ENCODE peak calls at places on chromosome 20, in seven cellular contexts. One of them, this sample, is unnamed.

GRCh38 chr20:24066075-24066700 is 77.6 kb upstream of the GGTLC1 start:
- DNase-seq in fibroblast of villous mesenchyme: no peak
- DNase-seq in ovary: no peak
- DNase-seq in RWPE1: no peak
- DNase-seq in nephron progenitor cell: no peak
- DNase-seq in choroid plexus epithelial cell: no peak
- DNase-seq in CD4-positive, alpha-beta T cell: peak
- DNase-seq in this sample: no peak

GRCh38 chr20:25863536-25864325 is 167.1 kb upstream of the ZNF337 start:
- DNase-seq in nephron progenitor cell: no peak
- DNase-seq in ovary: no peak
- DNase-seq in CD4-positive, alpha-beta T cell: no peak
- DNase-seq in choroid plexus epithelial cell: peak
- DNase-seq in RWPE1: no peak
- DNase-seq in fibroblast of villous mesenchyme: peak
- DNase-seq in this sample: no peak

GRCh38 chr20:35305682-35306556 is 13.7 kb upstream of the FAM83C start:
- DNase-seq in CD4-positive, alpha-beta T cell: no peak
- DNase-seq in fibroblast of villous mesenchyme: peak
- DNase-seq in choroid plexus epithelial cell: peak
- DNase-seq in RWPE1: peak
- DNase-seq in ovary: no peak
- DNase-seq in nephron progenitor cell: no peak
- DNase-seq in this sample: peak

GRCh38 chr20:34220581-34220980 is 20.6 kb upstream of the ASIP start:
- DNase-seq in fibroblast of villous mesenchyme: peak
- DNase-seq in CD4-positive, alpha-beta T cell: no peak
- DNase-seq in RWPE1: peak
- DNase-seq in choroid plexus epithelial cell: peak
- DNase-seq in nephron progenitor cell: no peak
- DNase-seq in ovary: no peak
- DNase-seq in this sample: no peak

GRCh38 chr20:11111191-11111590 is 437.4 kb upstream of the JAG1 start:
- DNase-seq in choroid plexus epithelial cell: no peak
- DNase-seq in CD4-positive, alpha-beta T cell: no peak
- DNase-seq in fibroblast of villous mesenchyme: no peak
- DNase-seq in nephron progenitor cell: no peak
- DNase-seq in RWPE1: no peak
- DNase-seq in ovary: no peak
- DNase-seq in this sample: no peak

GRCh38 chr20:62208805-62209755 is 11.0 kb downstream of the HRH3 start:
- DNase-seq in fibroblast of villous mesenchyme: no peak
- DNase-seq in RWPE1: peak
- DNase-seq in nephron progenitor cell: peak
- DNase-seq in CD4-positive, alpha-beta T cell: no peak
- DNase-seq in choroid plexus epithelial cell: no peak
- DNase-seq in ovary: no peak
- DNase-seq in this sample: no peak

GRCh38 chr20:25461766-25462165 is 54.3 kb downstream of the GINS1 start:
- DNase-seq in choroid plexus epithelial cell: no peak
- DNase-seq in fibroblast of villous mesenchyme: no peak
- DNase-seq in ovary: no peak
- DNase-seq in CD4-positive, alpha-beta T cell: no peak
- DNase-seq in RWPE1: no peak
- DNase-seq in nephron progenitor cell: no peak
- DNase-seq in this sample: no peak

GRCh38 chr20:5996765-5997164 is 46.3 kb downstream of the MCM8 start:
- DNase-seq in nephron progenitor cell: no peak
- DNase-seq in fibroblast of villous mesenchyme: peak
- DNase-seq in CD4-positive, alpha-beta T cell: peak
- DNase-seq in ovary: no peak
- DNase-seq in RWPE1: no peak
- DNase-seq in choroid plexus epithelial cell: no peak
- DNase-seq in this sample: no peak

GRCh38 chr20:61352381-61353260 is 100.6 kb downstream of the CDH4 start:
- DNase-seq in fibroblast of villous mesenchyme: no peak
- DNase-seq in RWPE1: no peak
- DNase-seq in nephron progenitor cell: no peak
- DNase-seq in ovary: no peak
- DNase-seq in choroid plexus epithelial cell: no peak
- DNase-seq in CD4-positive, alpha-beta T cell: no peak
- DNase-seq in this sample: no peak

GRCh38 chr20:16062661-16063591 is 510.3 kb downstream of the KIF16B start:
- DNase-seq in choroid plexus epithelial cell: no peak
- DNase-seq in RWPE1: no peak
- DNase-seq in ovary: no peak
- DNase-seq in nephron progenitor cell: no peak
- DNase-seq in CD4-positive, alpha-beta T cell: no peak
- DNase-seq in fibroblast of villous mesenchyme: no peak
- DNase-seq in this sample: no peak

GRCh38 chr20:4797275-4797674 is 75.6 kb downstream of the PRND start:
- DNase-seq in nephron progenitor cell: no peak
- DNase-seq in fibroblast of villous mesenchyme: no peak
- DNase-seq in CD4-positive, alpha-beta T cell: no peak
- DNase-seq in RWPE1: no peak
- DNase-seq in choroid plexus epithelial cell: no peak
- DNase-seq in ovary: no peak
- DNase-seq in this sample: no peak

GRCh38 chr20:53202781-53203180 is 230.6 kb downstream of the TSHZ2 start:
- DNase-seq in nephron progenitor cell: no peak
- DNase-seq in CD4-positive, alpha-beta T cell: no peak
- DNase-seq in fibroblast of villous mesenchyme: no peak
- DNase-seq in ovary: no peak
- DNase-seq in RWPE1: peak
- DNase-seq in choroid plexus epithelial cell: no peak
- DNase-seq in this sample: no peak

GRCh38 chr20:8720089-8720488 is 348.8 kb upstream of the PLCB4 start:
- DNase-seq in CD4-positive, alpha-beta T cell: no peak
- DNase-seq in nephron progenitor cell: no peak
- DNase-seq in ovary: no peak
- DNase-seq in fibroblast of villous mesenchyme: peak
- DNase-seq in choroid plexus epithelial cell: peak
- DNase-seq in RWPE1: no peak
- DNase-seq in this sample: no peak

GRCh38 chr20:8244637-8245036 is 112.6 kb downstream of the PLCB1 start:
- DNase-seq in CD4-positive, alpha-beta T cell: no peak
- DNase-seq in fibroblast of villous mesenchyme: peak
- DNase-seq in nephron progenitor cell: no peak
- DNase-seq in choroid plexus epithelial cell: peak
- DNase-seq in ovary: peak
- DNase-seq in RWPE1: no peak
- DNase-seq in this sample: no peak

GRCh38 chr20:44219287-44219686 is 8.7 kb upstream of the OSER1 start:
- DNase-seq in fibroblast of villous mesenchyme: no peak
- DNase-seq in choroid plexus epithelial cell: no peak
- DNase-seq in CD4-positive, alpha-beta T cell: no peak
- DNase-seq in ovary: no peak
- DNase-seq in nephron progenitor cell: no peak
- DNase-seq in RWPE1: no peak
- DNase-seq in this sample: no peak

GRCh38 chr20:6480328-6481030 is 287.0 kb upstream of the BMP2 start:
- DNase-seq in CD4-positive, alpha-beta T cell: no peak
- DNase-seq in ovary: no peak
- DNase-seq in RWPE1: no peak
- DNase-seq in choroid plexus epithelial cell: no peak
- DNase-seq in nephron progenitor cell: no peak
- DNase-seq in fibroblast of villous mesenchyme: no peak
- DNase-seq in this sample: no peak

GRCh38 chr20:62603907-62604785 is 38.2 kb upstream of the SLCO4A1 start:
- DNase-seq in nephron progenitor cell: no peak
- DNase-seq in ovary: no peak
- DNase-seq in fibroblast of villous mesenchyme: no peak
- DNase-seq in CD4-positive, alpha-beta T cell: no peak
- DNase-seq in choroid plexus epithelial cell: no peak
- DNase-seq in RWPE1: no peak
- DNase-seq in this sample: no peak

GRCh38 chr20:10178727-10179313 is 39.8 kb upstream of the SNAP25 start:
- DNase-seq in fibroblast of villous mesenchyme: no peak
- DNase-seq in ovary: no peak
- DNase-seq in RWPE1: no peak
- DNase-seq in nephron progenitor cell: no peak
- DNase-seq in choroid plexus epithelial cell: no peak
- DNase-seq in CD4-positive, alpha-beta T cell: no peak
- DNase-seq in this sample: no peak

GRCh38 chr20:3721912-3722311 is 9.5 kb upstream of the SIGLEC1 start:
- DNase-seq in CD4-positive, alpha-beta T cell: no peak
- DNase-seq in ovary: no peak
- DNase-seq in fibroblast of villous mesenchyme: no peak
- DNase-seq in nephron progenitor cell: no peak
- DNase-seq in RWPE1: no peak
- DNase-seq in choroid plexus epithelial cell: no peak
- DNase-seq in this sample: no peak

GRCh38 chr20:2741881-2742280 is 49.3 kb downstream of the EBF4 start:
- DNase-seq in choroid plexus epithelial cell: no peak
- DNase-seq in CD4-positive, alpha-beta T cell: no peak
- DNase-seq in fibroblast of villous mesenchyme: no peak
- DNase-seq in nephron progenitor cell: no peak
- DNase-seq in ovary: no peak
- DNase-seq in RWPE1: no peak
- DNase-seq in this sample: no peak

DNA sequence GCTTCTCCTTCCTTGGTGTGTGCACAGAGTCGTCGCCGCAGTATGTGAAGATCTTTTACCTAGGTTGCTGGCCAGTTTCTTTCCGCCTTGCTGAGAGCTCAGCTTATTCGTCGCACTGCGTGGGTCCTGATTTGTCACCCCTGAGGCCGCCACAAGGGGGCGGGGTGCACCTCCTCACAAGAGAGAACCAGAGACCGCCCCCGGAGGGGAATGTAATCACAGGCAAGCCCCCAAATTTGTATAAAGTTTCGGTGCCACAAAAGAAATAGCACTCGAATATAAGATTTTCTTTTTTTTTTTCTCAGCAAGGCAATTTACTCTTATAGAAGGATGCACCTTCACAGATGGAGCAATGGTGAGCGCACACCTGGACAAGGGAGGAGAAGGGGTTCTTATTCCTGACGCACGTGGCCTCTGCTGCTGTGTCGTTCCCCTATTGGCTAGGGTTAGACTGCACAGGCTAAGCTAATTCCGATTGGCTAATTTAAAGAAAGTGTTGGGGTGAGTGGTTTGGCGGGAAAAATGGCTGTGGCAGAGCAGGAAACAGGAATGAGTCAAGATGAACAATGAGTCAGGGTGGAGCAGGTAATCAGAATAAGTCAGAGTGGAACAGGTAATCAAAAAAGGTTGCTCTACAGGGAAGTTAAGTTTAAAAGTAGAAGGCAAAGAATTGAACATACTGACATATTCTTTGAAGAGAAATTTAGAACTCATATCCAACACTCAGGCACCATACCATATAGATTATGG is 19.5 kb downstream of the NCOA3 start:
- DNase-seq in nephron progenitor cell: peak
- DNase-seq in ovary: no peak
- DNase-seq in fibroblast of villous mesenchyme: no peak
- DNase-seq in choroid plexus epithelial cell: no peak
- DNase-seq in CD4-positive, alpha-beta T cell: no peak
- DNase-seq in RWPE1: no peak
- DNase-seq in this sample: no peak
- TF ChIP-seq CTCF in nephron progenitor cell: no peak
- TF ChIP-seq CTCF in ovary: no peak
- TF ChIP-seq CTCF in fibroblast of villous mesenchyme: peak
- TF ChIP-seq CTCF in choroid plexus epithelial cell: peak
- TF ChIP-seq CTCF in CD4-positive, alpha-beta T cell: no peak
- TF ChIP-seq CTCF in RWPE1: no peak
- TF ChIP-seq CTCF in this sample: no peak

GRCh38 chr20:37492096-37492625 is 28.9 kb upstream of the NNAT start:
- DNase-seq in ovary: no peak
- DNase-seq in nephron progenitor cell: no peak
- DNase-seq in CD4-positive, alpha-beta T cell: no peak
- DNase-seq in RWPE1: no peak
- DNase-seq in choroid plexus epithelial cell: no peak
- DNase-seq in fibroblast of villous mesenchyme: no peak
- DNase-seq in this sample: no peak

GRCh38 chr20:37494301-37494700 is 26.7 kb upstream of the NNAT start:
- DNase-seq in RWPE1: no peak
- DNase-seq in fibroblast of villous mesenchyme: no peak
- DNase-seq in choroid plexus epithelial cell: no peak
- DNase-seq in ovary: no peak
- DNase-seq in CD4-positive, alpha-beta T cell: no peak
- DNase-seq in nephron progenitor cell: no peak
- DNase-seq in this sample: no peak

GRCh38 chr20:37492945-37493344 is 28.1 kb upstream of the NNAT start:
- DNase-seq in CD4-positive, alpha-beta T cell: no peak
- DNase-seq in ovary: no peak
- DNase-seq in nephron progenitor cell: no peak
- DNase-seq in fibroblast of villous mesenchyme: no peak
- DNase-seq in RWPE1: no peak
- DNase-seq in choroid plexus epithelial cell: no peak
- DNase-seq in this sample: no peak

GRCh38 chr20:37498066-37498702 is 22.9 kb upstream of the NNAT start:
- DNase-seq in CD4-positive, alpha-beta T cell: no peak
- DNase-seq in fibroblast of villous mesenchyme: peak
- DNase-seq in RWPE1: no peak
- DNase-seq in choroid plexus epithelial cell: peak
- DNase-seq in ovary: no peak
- DNase-seq in nephron progenitor cell: no peak
- DNase-seq in this sample: no peak

GRCh38 chr20:37494796-37495195 is 26.3 kb upstream of the NNAT start:
- DNase-seq in CD4-positive, alpha-beta T cell: no peak
- DNase-seq in choroid plexus epithelial cell: no peak
- DNase-seq in fibroblast of villous mesenchyme: no peak
- DNase-seq in nephron progenitor cell: no peak
- DNase-seq in ovary: no peak
- DNase-seq in RWPE1: no peak
- DNase-seq in this sample: no peak
- TF ChIP-seq CTCF in CD4-positive, alpha-beta T cell: no peak
- TF ChIP-seq CTCF in choroid plexus epithelial cell: no peak
- TF ChIP-seq CTCF in fibroblast of villous mesenchyme: no peak
- TF ChIP-seq CTCF in nephron progenitor cell: no peak
- TF ChIP-seq CTCF in ovary: no peak
- TF ChIP-seq CTCF in RWPE1: no peak
- TF ChIP-seq CTCF in this sample: no peak

DNA sequence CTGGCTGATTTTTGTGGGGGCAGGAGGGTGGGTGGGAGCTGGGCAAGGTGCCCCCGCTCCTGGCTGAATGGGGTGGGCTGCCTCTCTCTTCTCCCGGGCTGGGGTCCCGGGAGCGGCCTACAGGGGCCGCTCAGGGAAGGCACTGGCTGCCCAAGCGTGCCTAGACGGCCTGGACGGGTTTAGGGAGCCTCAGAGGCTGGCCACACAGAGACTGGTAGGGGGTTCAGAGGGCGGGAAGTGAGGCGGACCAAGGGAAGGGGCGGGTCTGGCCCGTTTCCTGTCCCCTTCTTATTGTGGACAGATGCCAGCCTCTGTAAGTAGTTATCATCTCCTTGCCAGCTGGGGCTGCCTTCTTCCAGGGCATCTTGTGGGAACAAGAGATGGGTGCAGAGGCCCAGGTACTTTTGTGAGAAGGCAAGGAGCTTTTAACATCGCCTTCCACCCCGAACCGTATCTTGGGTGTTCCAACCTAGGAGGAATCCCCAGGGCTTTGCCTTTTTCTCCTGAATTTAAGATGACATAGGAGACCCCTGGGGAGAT is 437 bp downstream of the CD40 start:
- DNase-seq in choroid plexus epithelial cell: no peak
- DNase-seq in fibroblast of villous mesenchyme: no peak
- DNase-seq in ovary: peak
- DNase-seq in CD4-positive, alpha-beta T cell: no peak
- DNase-seq in nephron progenitor cell: peak
- DNase-seq in RWPE1: peak
- DNase-seq in this sample: no peak
- TF ChIP-seq CTCF in choroid plexus epithelial cell: no peak
- TF ChIP-seq CTCF in fibroblast of villous mesenchyme: no peak
- TF ChIP-seq CTCF in ovary: no peak
- TF ChIP-seq CTCF in CD4-positive, alpha-beta T cell: no peak
- TF ChIP-seq CTCF in nephron progenitor cell: no peak
- TF ChIP-seq CTCF in RWPE1: no peak
- TF ChIP-seq CTCF in this sample: no peak

GRCh38 chr20:46057856-46058655 is 29.0 kb downstream of the SLC12A5 start:
- DNase-seq in CD4-positive, alpha-beta T cell: no peak
- DNase-seq in choroid plexus epithelial cell: peak
- DNase-seq in fibroblast of villous mesenchyme: peak
- DNase-seq in ovary: peak
- DNase-seq in nephron progenitor cell: peak
- DNase-seq in RWPE1: peak
- DNase-seq in this sample: no peak
- TF ChIP-seq CTCF in CD4-positive, alpha-beta T cell: no peak
- TF ChIP-seq CTCF in choroid plexus epithelial cell: peak
- TF ChIP-seq CTCF in fibroblast of villous mesenchyme: peak
- TF ChIP-seq CTCF in ovary: no peak
- TF ChIP-seq CTCF in nephron progenitor cell: peak
- TF ChIP-seq CTCF in RWPE1: peak
- TF ChIP-seq CTCF in this sample: no peak

This sample was measured in omental fat pad.